ENCODE peak calls at places on chromosomes 6 and 20, in nine cellular contexts. C, H, O, F, T, N, B, W and Z are unnamed samples.

GRCh38 chr6:143843689-143844405 is 709 bp downstream of the LTV1 start:
- DNase-seq in C (no peak), H (no peak), O (no peak), F (no peak), T (no peak), N (no peak), B (no peak), W (no peak), Z (no peak)

GRCh38 chr6:151749341-151749740 is 58.1 kb upstream of the ESR1 start:
- DNase-seq in C (no peak), H (no peak), O (no peak), F (no peak), T (no peak), N (no peak), B (no peak), W (no peak), Z (no peak)

GRCh38 chr6:7818480-7819165 is 92.0 kb downstream of the TXNDC5 start:
- DNase-seq in C (no peak), H (no peak), O (no peak), F (no peak), T (no peak), N (no peak), B (no peak), W (no peak), Z (no peak)

GRCh38 chr6:41578714-41579610 is 32.8 kb downstream of the FOXP4 start:
- DNase-seq in C (no peak), H (no peak), O (no peak), F (no peak), T (peak), N (no peak), B (no peak), W (no peak), Z (no peak)

GRCh38 chr6:79536615-79536968 is 638 bp downstream of the LCA5 start:
- DNase-seq in C (no peak), H (no peak), O (no peak), F (no peak), T (peak), N (no peak), B (no peak), W (no peak), Z (no peak)

GRCh38 chr6:111484655-111484974 is 1.6 kb upstream of the REV3L start:
- DNase-seq in C (no peak), H (no peak), O (no peak), F (no peak), T (no peak), N (peak), B (peak), W (no peak), Z (no peak)

GRCh38 chr6:19845271-19846046 is 8.3 kb downstream of the ID4 start:
- DNase-seq in C (no peak), H (no peak), O (no peak), F (no peak), T (no peak), N (no peak), B (no peak), W (no peak), Z (no peak)

GRCh38 chr6:17653198-17653881 is 53.2 kb downstream of the FAM8A1 start:
- DNase-seq in C (no peak), H (no peak), O (no peak), F (no peak), T (no peak), N (no peak), B (no peak), W (no peak), Z (no peak)

GRCh38 chr6:159981591-159982245 is 12.8 kb downstream of the IGF2R start:
- DNase-seq in C (no peak), H (no peak), O (no peak), F (no peak), T (no peak), N (no peak), B (peak), W (peak), Z (no peak)

GRCh38 chr20:59604770-59605665 is 678 bp downstream of the PHACTR3 start:
- DNase-seq in C (no peak), H (no peak), O (no peak), F (no peak), T (no peak), N (no peak), B (no peak), W (no peak), Z (no peak)

GRCh38 chr6:44012078-44012493 is 115.2 kb downstream of the MRPL14 start:
- DNase-seq in C (peak), H (peak), O (peak), F (no peak), T (no peak), N (no peak), B (no peak), W (peak), Z (no peak)

GRCh38 chr6:151478670-151479069 is 15.1 kb upstream of the CCDC170 start:
- DNase-seq in C (no peak), H (no peak), O (no peak), F (no peak), T (no peak), N (no peak), B (no peak), W (no peak), Z (no peak)

GRCh38 chr6:11712760-11713159 is 65.8 kb downstream of the ADTRP start:
- DNase-seq in C (no peak), H (no peak), O (no peak), F (peak), T (no peak), N (no peak), B (no peak), W (peak), Z (no peak)

GRCh38 chr6:7848229-7848628 is 62.4 kb downstream of the TXNDC5 start:
- DNase-seq in C (no peak), H (no peak), O (no peak), F (no peak), T (no peak), N (no peak), B (no peak), W (no peak), Z (no peak)

GRCh38 chr6:101847690-101848089 is 454.2 kb downstream of the GRIK2 start:
- DNase-seq in C (no peak), H (no peak), O (no peak), F (no peak), T (no peak), N (no peak), B (no peak), W (no peak), Z (no peak)

GRCh38 chr6:40328376-40328987 is 258.7 kb downstream of the LRFN2 start:
- DNase-seq in C (no peak), H (peak), O (peak), F (peak), T (peak), N (peak), B (peak), W (no peak), Z (no peak)

GRCh38 chr6:122800906-122801305 is 11.8 kb downstream of the SMPDL3A start:
- DNase-seq in C (no peak), H (no peak), O (no peak), F (no peak), T (no peak), N (no peak), B (no peak), W (no peak), Z (no peak)

GRCh38 chr20:47201074-47201730 is 155.3 kb downstream of the ZMYND8 start:
- DNase-seq in C (no peak), H (no peak), O (no peak), F (no peak), T (no peak), N (no peak), B (no peak), W (no peak), Z (no peak)

GRCh38 chr6:10084276-10084993 is 330.4 kb downstream of the TFAP2A start:
- DNase-seq in C (no peak), H (peak), O (no peak), F (no peak), T (no peak), N (no peak), B (no peak), W (no peak), Z (no peak)

GRCh38 chr6:40409716-40410397 is 177.3 kb downstream of the LRFN2 start:
- DNase-seq in C (no peak), H (no peak), O (no peak), F (no peak), T (no peak), N (no peak), B (no peak), W (no peak), Z (no peak)

GRCh38 chr6:113856011-113856551 is 1.1 kb upstream of the MARCKS start:
- DNase-seq in C (no peak), H (peak), O (no peak), F (no peak), T (peak), N (peak), B (peak), W (no peak), Z (no peak)

GRCh38 chr6:13355043-13355945 is 27.0 kb upstream of the TBC1D7 start:
- DNase-seq in C (peak), H (peak), O (no peak), F (no peak), T (no peak), N (no peak), B (no peak), W (peak), Z (no peak)

GRCh38 chr6:1335367-1336037 is 23.6 kb downstream of the FOXQ1 start:
- DNase-seq in C (peak), H (no peak), O (no peak), F (no peak), T (peak), N (no peak), B (no peak), W (no peak), Z (no peak)

GRCh38 chr6:168057836-168058235 is 21.2 kb downstream of the FRMD1 start:
- DNase-seq in C (no peak), H (no peak), O (no peak), F (no peak), T (no peak), N (no peak), B (no peak), W (no peak), Z (no peak)

GRCh38 chr6:3773696-3774298 is 22.3 kb upstream of the PXDC1 start:
- DNase-seq in C (no peak), H (no peak), O (peak), F (no peak), T (no peak), N (no peak), B (no peak), W (no peak), Z (no peak)